ENCODE peak calls at places on chromosomes 12 and 14, in four cellular contexts. R is HCT116, P is spleen, T is heart left ventricle. K is an unnamed sample.
A peak's percentile ranks its signal among the peaks of the same experiment; 100 is the strongest.

GRCh38 chr12:68971404-68971803 is 38.4 kb upstream of the CPM start:
- DNase-seq in R (no peak), P (no peak), T (no peak), K (no peak)

GRCh38 chr14:49641697-49642129 is 6.7 kb upstream of the DNAAF2 start:
- DNase-seq in R (no peak), P (no peak), T (no peak), K (peak; percentile 84)

GRCh38 chr14:69005432-69006148 is 26.5 kb upstream of the ACTN1 start:
- DNase-seq in R (peak; percentile 47), P (no peak), T (peak; percentile 64), K (no peak)

GRCh38 chr12:113400362-113400761 is 3.3 kb downstream of the SDS start:
- DNase-seq in R (no peak), P (no peak), T (no peak), K (no peak)

GRCh38 chr12:50251619-50252300 is 31.6 kb downstream of the LIMA1 start:
- DNase-seq in R (no peak), P (no peak), T (no peak), K (peak; percentile 55)

GRCh38 chr14:31947680-31948580 is 129.2 kb upstream of the ARHGAP5 start:
- DNase-seq in R (no peak), P (no peak), T (no peak), K (no peak)

GRCh38 chr12:102833687-102834435 is 83.2 kb downstream of the PAH start:
- DNase-seq in R (no peak), P (no peak), T (no peak), K (no peak)

GRCh38 chr14:93033983-93034670 is 81.6 kb downstream of the ITPK1 start:
- DNase-seq in R (no peak), P (peak; percentile 90), T (no peak), K (no peak)

GRCh38 chr12:93376436-93377251 is 1.1 kb upstream of the NUDT4 start:
- DNase-seq in R (no peak), P (no peak), T (no peak), K (no peak)

GRCh38 chr12:26713885-26714383 is 119.1 kb downstream of the ITPR2 start:
- DNase-seq in R (no peak), P (no peak), T (no peak), K (no peak)

GRCh38 chr12:103955811-103956514 is 9.7 kb upstream of the TDG start:
- DNase-seq in R (no peak), P (no peak), T (no peak), K (no peak)

GRCh38 chr12:71636704-71637115 is 26.9 kb downstream of the ZFC3H1 start:
- DNase-seq in R (peak; percentile 57), P (no peak), T (no peak), K (peak; percentile 6)

GRCh38 chr14:37124617-37125016 is 47.8 kb downstream of the SLC25A21 start:
- DNase-seq in R (no peak), P (no peak), T (no peak), K (no peak)

GRCh38 chr14:65813760-65814387 is 401.3 kb downstream of the FUT8 start:
- DNase-seq in R (no peak), P (no peak), T (no peak), K (no peak)

GRCh38 chr12:82942963-82943362 is 256.3 kb downstream of the TMTC2 start:
- DNase-seq in R (no peak), P (no peak), T (no peak), K (no peak)
- H3K27ac ChIP-seq in R (no peak overlapping the region), P (no peak overlapping the region), T (no peak overlapping the region), K (no peak overlapping the region)

DNA sequence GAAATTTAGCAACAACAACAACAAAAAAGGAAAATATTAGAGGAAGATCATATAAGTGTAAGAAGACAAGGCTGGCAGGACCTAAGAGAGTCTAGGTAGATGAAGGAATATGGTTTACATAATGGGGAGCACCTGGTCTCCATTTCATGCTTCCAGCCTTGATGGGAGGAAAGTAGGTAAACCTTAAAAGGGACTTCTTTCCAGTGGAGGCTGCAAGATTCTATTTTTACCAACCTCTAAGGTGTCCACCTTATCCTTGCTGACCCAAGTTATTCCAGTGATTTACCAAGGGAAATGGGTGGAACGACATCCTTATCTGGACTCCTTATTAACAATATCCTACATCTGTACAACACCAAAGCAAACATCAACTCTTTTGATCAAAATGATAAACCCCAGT is 30.0 kb downstream of the DAD1 start:
- DNase-seq in R (no peak), P (no peak), T (no peak), K (no peak)
- TF ChIP-seq POLR2A in R (no peak), P (no peak), T (no peak), K (no peak)

GRCh38 chr12:6351622-6352021 is 9.7 kb upstream of the TNFRSF1A start:
- DNase-seq in R (no peak), P (no peak), T (no peak), K (no peak)

GRCh38 chr12:6355491-6356373 is 13.9 kb upstream of the TNFRSF1A start:
- DNase-seq in R (no peak), P (no peak), T (no peak), K (no peak)

GRCh38 chr12:6356374-6356820 is 14.5 kb upstream of the TNFRSF1A start:
- DNase-seq in R (no peak), P (no peak), T (no peak), K (no peak)

GRCh38 chr12:6354539-6355393 is 12.9 kb upstream of the TNFRSF1A start:
- DNase-seq in R (no peak), P (no peak), T (no peak), K (no peak)

DNA sequence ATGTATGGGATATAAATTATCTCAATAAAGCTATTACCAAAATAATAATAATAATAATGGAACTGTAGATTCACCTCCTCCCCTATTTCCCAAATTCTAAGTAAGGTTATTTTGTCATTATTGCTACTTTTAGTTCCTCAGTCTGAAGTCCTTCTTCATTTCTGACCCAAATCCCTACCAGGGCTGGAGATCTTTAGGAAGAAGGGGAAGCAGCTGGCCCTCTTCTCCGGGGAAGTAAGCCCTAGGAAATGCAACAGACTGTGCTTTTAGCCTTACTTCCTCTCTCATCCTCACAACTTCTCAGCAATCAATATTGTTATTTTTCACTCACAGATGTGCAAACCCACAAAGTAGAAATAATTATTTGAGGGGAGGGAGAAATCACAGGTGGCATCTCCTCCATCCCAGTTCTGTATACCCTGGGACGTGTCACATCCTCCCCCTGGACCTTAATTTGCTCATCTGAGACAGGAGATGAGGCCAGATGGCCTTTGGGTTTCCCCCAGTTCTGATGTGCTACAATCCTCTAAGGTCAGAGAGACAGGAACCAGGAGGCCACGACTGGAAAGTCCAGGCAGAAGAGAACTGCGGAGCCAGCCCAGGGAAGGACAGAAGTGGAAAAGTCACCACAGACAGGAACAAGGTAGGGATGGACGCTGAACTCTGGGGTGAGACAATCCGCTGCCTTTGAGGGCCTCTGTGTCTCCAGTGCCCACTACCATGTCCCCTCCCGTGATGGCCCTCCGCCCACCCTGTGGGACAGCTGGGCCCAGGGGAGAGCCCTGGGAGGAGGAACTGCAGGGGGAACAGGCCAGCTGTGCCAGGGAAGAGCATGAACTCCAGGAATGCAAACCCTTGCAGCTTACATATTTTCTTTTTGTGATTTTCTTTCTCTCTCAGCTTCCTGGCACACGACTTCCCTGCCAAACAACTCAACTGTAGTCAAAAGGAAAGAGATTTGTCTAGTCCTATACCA is 10.6 kb upstream of the TNFRSF1A start:
- DNase-seq in R (no peak), P (no peak), T (no peak), K (no peak)
- H3K27ac ChIP-seq in R (no peak overlapping the region), P (peak overlapping the region; percentile 37), T (peak overlapping the region; percentile 51), K (no peak overlapping the region)

GRCh38 chr12:107684990-107685359 is 624 bp upstream of the PWP1 start:
- DNase-seq in R (peak; percentile 23), P (no peak), T (no peak), K (no peak)
- TF ChIP-seq POLR2A in R (peak; percentile 13), P (no peak), T (no peak), K (no peak)